ENCODE peak calls at places on chromosomes 3 and 15, in eight cellular contexts. Z is left ventricle myocardium inferior, U is Caco-2, T is Panc1, N is uterus, M is stomach, J is GM23338, W is cardiac muscle cell. R is an unnamed sample. For H3K36me3 and H3K4me1, the result is how much of the 10 kb centered on the place peaks cover.

GRCh38 chr3:41683666-41684350 is 278.1 kb downstream of the ULK4 start:
- DNase-seq in J (no peak), W (peak), N (no peak), T (no peak), M (no peak), U (peak), Z (no peak), R (no peak)

GRCh38 chr3:100022506-100022905 is 91.8 kb downstream of the FILIP1L start:
- DNase-seq in J (no peak), U (no peak), M (no peak), N (no peak), T (no peak), Z (no peak), W (no peak), R (no peak)

GRCh38 chr3:151371531-151371930 is 13.0 kb downstream of the P2RY12 start:
- DNase-seq in T (no peak), U (no peak), W (no peak), N (no peak), J (no peak), Z (no peak), M (no peak), R (no peak)

GRCh38 chr15:89192771-89193170 is 28.6 kb downstream of the RLBP1 start:
- DNase-seq in J (no peak), U (no peak), N (no peak), Z (no peak), T (no peak), W (peak), M (no peak), R (no peak)

GRCh38 chr3:141442421-141442820 is 44.4 kb upstream of the RASA2 start:
- DNase-seq in M (no peak), J (no peak), Z (no peak), U (no peak), T (no peak), N (no peak), W (peak), R (no peak)

GRCh38 chr3:139677341-139678155 is at the start of gene NMNAT3:
- DNase-seq in J (peak), U (peak), W (peak), M (peak), T (no peak), N (peak), Z (peak), R (peak)

GRCh38 chr3:99678023-99678422 is 39.6 kb downstream of the COL8A1 start:
- DNase-seq in M (no peak), Z (no peak), N (peak), W (peak), J (no peak), T (no peak), U (no peak), R (no peak)

GRCh38 chr3:48563382-48563918 is at the start of gene UCN2:
- DNase-seq in N (no peak), J (no peak), Z (no peak), W (peak), U (no peak), T (no peak), M (no peak), R (no peak)

GRCh38 chr3:127984241-127984975 is 67.8 kb upstream of the SEC61A1 start:
- DNase-seq in U (no peak), W (no peak), Z (no peak), M (no peak), T (no peak), J (no peak), N (no peak), R (no peak)

GRCh38 chr3:150443331-150443741 is 35.2 kb downstream of the TSC22D2 start:
- DNase-seq in Z (no peak), U (no peak), N (no peak), J (no peak), M (no peak), W (peak), T (no peak), R (no peak)

GRCh38 chr15:61474796-61475195 is 245.7 kb upstream of the RORA start:
- DNase-seq in Z (no peak), J (no peak), T (no peak), M (no peak), U (no peak), N (no peak), W (peak), R (no peak)

GRCh38 chr3:187739561-187740445 is 5.5 kb downstream of the BCL6 start:
- DNase-seq in U (peak), Z (peak), M (peak), J (peak), T (peak), N (peak), W (peak), R (no peak)

GRCh38 chr3:8555705-8556314 is 54.2 kb downstream of the LMCD1 start:
- DNase-seq in Z (no peak), T (no peak), W (no peak), U (no peak), M (no peak), N (no peak), J (no peak), R (no peak)

GRCh38 chr15:60079210-60079609 is 75.1 kb downstream of the FOXB1 start:
- DNase-seq in J (peak), Z (no peak), T (no peak), M (no peak), N (no peak), U (no peak), W (peak), R (no peak)

GRCh38 chr3:129672412-129672811 is 65.9 kb upstream of the PLXND1 start:
- DNase-seq in Z (no peak), T (no peak), N (no peak), W (no peak), U (no peak), M (no peak), J (no peak), R (no peak)

GRCh38 chr3:62103531-62103930 is 269.8 kb downstream of the FEZF2 start:
- DNase-seq in Z (no peak), U (no peak), M (no peak), T (no peak), N (no peak), J (no peak), W (no peak), R (no peak)

GRCh38 chr3:141863497-141863896 is 12.9 kb upstream of the ATP1B3 start:
- DNase-seq in U (no peak), M (no peak), T (no peak), W (peak), Z (no peak), J (no peak), N (no peak), R (no peak)

GRCh38 chr15:100833432-100834389 is 45.9 kb upstream of the ALDH1A3 start:
- DNase-seq in N (no peak), T (no peak), M (no peak), J (no peak), Z (no peak), W (no peak), U (no peak), R (no peak)

GRCh38 chr3:32453346-32453745 is 49.3 kb downstream of the CMTM6 start:
- DNase-seq in M (no peak), W (peak), N (no peak), U (no peak), Z (no peak), J (no peak), T (no peak), R (no peak)

GRCh38 chr3:53354945-53355498 is 7.7 kb upstream of the DCP1A start:
- DNase-seq in N (no peak), J (no peak), W (peak), Z (no peak), U (no peak), M (no peak), T (no peak), R (no peak)

DNA sequence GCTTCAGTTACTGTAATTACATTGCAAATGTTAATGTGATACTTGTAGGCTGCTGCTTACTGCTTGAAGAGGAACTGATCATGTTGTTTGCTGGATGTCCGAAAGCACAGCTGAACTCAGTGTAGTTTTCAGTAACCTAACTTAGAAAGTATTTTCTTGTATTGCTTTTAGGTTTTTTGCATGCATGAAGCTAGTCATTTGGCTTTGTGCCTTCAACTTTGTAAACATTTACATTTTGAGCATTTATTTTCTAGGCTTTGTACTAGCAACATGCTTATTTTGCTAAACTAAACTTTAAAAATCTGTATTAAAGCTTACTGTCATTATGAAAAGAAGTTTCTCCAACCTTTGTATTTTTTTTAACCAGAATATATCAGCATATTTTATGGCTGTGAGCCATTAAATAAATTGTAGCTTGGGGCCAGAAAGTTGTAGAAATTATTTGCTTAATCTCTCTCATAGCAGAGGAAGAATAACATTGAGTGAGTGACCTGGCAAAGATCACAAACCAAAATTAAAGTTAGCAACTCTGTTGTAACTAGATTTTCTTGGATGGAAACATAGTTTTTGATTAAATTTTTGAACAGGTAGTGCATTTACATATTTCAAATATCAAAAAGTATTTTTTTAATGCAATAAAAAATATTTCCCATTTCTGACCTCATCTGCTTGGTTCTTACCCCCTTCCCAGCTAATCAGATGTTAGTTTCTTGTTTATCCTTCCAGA is 30.7 kb downstream of the SACM1L start:
- DNase-seq in T (no peak), N (no peak), J (no peak), W (no peak), M (no peak), Z (no peak), U (no peak), R (no peak)
- H3K36me3 ChIP-seq in T (under half), N (under half), J (under half), W (under half), M (half or more), Z (under half), U (under half), R (under half)

GRCh38 chr3:112670824-112671223 is 29.9 kb upstream of the CCDC80 start:
- DNase-seq in N (no peak), W (no peak), M (no peak), Z (no peak), T (no peak), J (no peak), U (no peak), R (no peak)
- H3K4me1 ChIP-seq in N (under half), W (under half), M (under half), Z (under half), T (under half), J (under half), U (under half), R (under half)

GRCh38 chr3:20898962-20899361 is 713.0 kb upstream of the SGO1 start:
- DNase-seq in J (no peak), W (no peak), T (no peak), M (no peak), U (no peak), N (no peak), Z (no peak), R (no peak)
- H3K36me3 ChIP-seq in J (under half), W (under half), T (under half), M (under half), U (under half), N (under half), Z (under half), R (under half)

GRCh38 chr3:136885357-136886213 is 23.6 kb downstream of the NCK1 start:
- DNase-seq in M (no peak), J (no peak), U (no peak), Z (no peak), N (no peak), T (no peak), W (no peak), R (no peak)

GRCh38 chr3:136883967-136884720 is 22.1 kb downstream of the NCK1 start:
- DNase-seq in W (no peak), Z (no peak), M (no peak), J (no peak), T (no peak), N (no peak), U (no peak), R (no peak)

DNA sequence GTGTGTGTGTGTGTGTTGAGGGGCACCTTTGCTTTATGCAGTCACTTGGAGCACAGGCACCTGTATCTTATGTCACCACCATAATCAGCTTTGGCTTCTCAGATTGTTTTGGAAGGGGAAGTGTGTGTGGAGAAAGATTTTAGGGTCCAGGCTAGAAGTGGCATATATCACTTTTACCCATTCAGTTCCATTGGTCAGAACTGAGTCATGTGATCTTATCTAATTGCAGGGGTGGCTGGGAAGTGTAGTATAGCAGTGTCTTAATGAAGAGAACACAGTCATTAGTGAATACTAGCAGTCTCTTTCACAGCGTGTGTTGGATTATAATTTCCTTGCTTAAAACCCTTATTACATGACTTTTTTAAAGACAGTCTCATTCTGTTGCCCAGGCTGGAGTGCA is 20.6 kb downstream of the NCK1 start:
- DNase-seq in Z (no peak), T (no peak), N (no peak), M (no peak), U (no peak), W (no peak), J (no peak), R (no peak)
- H3K4me1 ChIP-seq in Z (under half), T (under half), N (under half), M (under half), U (under half), W (under half), J (under half), R (under half)

DNA sequence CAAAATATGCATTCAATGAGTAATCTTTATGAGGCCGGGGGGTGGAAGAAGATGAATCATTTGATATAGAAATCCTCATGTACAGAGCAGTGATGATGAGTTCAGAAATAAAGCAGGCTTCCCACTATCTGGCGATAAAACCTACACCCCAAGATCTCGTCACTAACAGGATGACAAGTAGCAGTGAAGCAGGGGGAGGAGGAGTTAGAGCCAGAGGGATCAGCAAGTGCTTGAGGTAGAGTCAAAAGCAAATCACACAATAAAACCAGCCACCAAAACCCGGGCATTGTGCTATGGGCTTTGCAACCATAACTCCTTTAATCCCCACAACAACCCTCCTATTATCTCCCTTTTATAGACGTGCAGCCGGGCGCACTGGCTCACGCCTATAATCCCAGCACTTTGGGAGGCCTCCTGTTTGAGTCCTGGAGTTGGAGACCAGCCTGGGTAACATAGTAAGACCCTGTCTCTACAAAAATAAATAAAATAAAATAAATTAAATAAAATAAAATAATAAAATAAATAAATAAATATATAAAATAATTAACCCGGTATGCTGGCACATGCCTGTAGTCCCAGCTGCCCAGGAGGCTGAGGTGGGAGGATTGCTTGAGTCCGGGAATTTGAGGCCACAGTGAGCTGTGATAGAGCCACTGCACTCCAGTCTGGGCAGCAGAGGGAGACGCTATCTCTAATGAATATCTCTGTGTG is 53.0 kb downstream of the STARD5 start:
- DNase-seq in Z (no peak), M (no peak), W (peak), T (no peak), U (no peak), N (no peak), J (no peak), R (no peak)
- H3K36me3 ChIP-seq in Z (under half), M (under half), W (under half), T (under half), U (under half), N (under half), J (under half), R (under half)

DNA sequence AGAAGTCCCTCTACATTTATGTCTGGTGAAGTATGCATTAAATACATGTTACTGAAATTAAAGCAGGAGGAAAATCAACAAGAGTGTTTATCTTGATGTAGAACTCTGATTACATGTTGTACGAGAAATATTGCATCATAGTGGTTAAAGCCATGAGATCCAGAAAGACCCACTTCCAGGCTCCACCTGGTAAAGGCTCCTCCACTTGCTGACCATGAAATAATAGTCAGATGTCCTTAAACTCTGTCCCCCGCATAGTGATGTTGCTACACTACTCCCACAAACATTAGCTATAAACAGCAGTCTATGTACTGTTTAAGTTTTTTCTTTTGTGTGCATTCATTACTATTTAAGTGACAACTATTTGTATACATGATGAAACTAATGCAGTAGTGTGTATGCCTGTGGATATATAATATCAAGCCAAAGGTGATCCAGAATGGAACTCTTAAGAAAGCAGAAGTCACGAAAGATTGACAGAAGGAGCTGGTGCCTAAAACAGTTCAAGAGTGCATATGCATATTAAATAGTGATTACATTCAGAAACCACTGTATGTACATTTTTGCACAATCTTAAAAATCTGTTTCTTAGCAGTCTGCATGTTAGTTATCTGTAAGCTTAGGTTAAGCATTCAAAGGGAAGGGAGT is 264.4 kb upstream of the KCNMB2 start:
- DNase-seq in U (no peak), T (no peak), N (no peak), M (no peak), Z (no peak), J (no peak), W (no peak), R (no peak)
- H3K4me1 ChIP-seq in U (under half), T (under half), N (under half), M (under half), Z (under half), J (under half), W (under half), R (under half)

GRCh38 chr3:44400771-44401170 is 62.2 kb downstream of the TCAIM start:
- DNase-seq in W (no peak), U (no peak), M (no peak), T (no peak), Z (no peak), N (no peak), J (no peak), R (no peak)

GRCh38 chr3:44395714-44396113 is 57.1 kb downstream of the TCAIM start:
- DNase-seq in W (no peak), M (no peak), N (no peak), Z (no peak), J (no peak), U (no peak), T (no peak), R (no peak)

GRCh38 chr3:44398853-44399252 is 60.3 kb downstream of the TCAIM start:
- DNase-seq in M (no peak), J (no peak), N (no peak), U (no peak), T (no peak), Z (no peak), W (no peak), R (no peak)

GRCh38 chr3:44392489-44392888 is 53.9 kb downstream of the TCAIM start:
- DNase-seq in J (no peak), T (no peak), U (no peak), M (no peak), Z (no peak), W (no peak), N (no peak), R (no peak)

GRCh38 chr3:44396200-44397171 is 57.9 kb downstream of the TCAIM start:
- DNase-seq in M (no peak), J (no peak), U (no peak), T (no peak), Z (no peak), W (no peak), N (no peak), R (no peak)
- H3K36me3 ChIP-seq in M (under half), J (under half), U (under half), T (under half), Z (under half), W (under half), N (under half), R (under half)

GRCh38 chr15:55827204-55827603 is 84.3 kb upstream of the PRTG start:
- DNase-seq in N (no peak), J (peak), T (no peak), M (no peak), Z (no peak), U (no peak), W (no peak), R (no peak)
- H3K4me1 ChIP-seq in N (under half), J (under half), T (under half), M (under half), Z (under half), U (under half), W (under half), R (under half)

R was measured in iPS DF 6.9.